ENCODE peak calls at places on chromosomes 3 and 15, in ten cellular contexts. One of them, this sample, is unnamed.

GRCh38 chr15:74781673-74782595 is at the start of gene CSK:
- DNase-seq in transverse colon: peak; percentile 81
- DNase-seq in cardiac fibroblast: peak; percentile 75
- DNase-seq in cardiac muscle cell: peak; percentile 76
- DNase-seq in NCI-H1694 treated with DMSO at 0.1 percent for 48 hours: peak; percentile 23
- DNase-seq in kidney epithelial cell: no peak
- DNase-seq in Ammon's horn: peak; percentile 65
- DNase-seq in IMR-90: peak; percentile 51
- DNase-seq in HCEC 1CT: peak; percentile 69
- DNase-seq in smooth muscle cell of the brain vasculature: no peak
- DNase-seq in this sample: peak; percentile 75

GRCh38 chr3:40718209-40718608 is 193.4 kb downstream of the ZNF621 start:
- DNase-seq in transverse colon: no peak
- DNase-seq in cardiac fibroblast: no peak
- DNase-seq in cardiac muscle cell: no peak
- DNase-seq in NCI-H1694 treated with DMSO at 0.1 percent for 48 hours: no peak
- DNase-seq in kidney epithelial cell: no peak
- DNase-seq in Ammon's horn: no peak
- DNase-seq in IMR-90: no peak
- DNase-seq in HCEC 1CT: no peak
- DNase-seq in smooth muscle cell of the brain vasculature: no peak
- DNase-seq in this sample: no peak

GRCh38 chr3:171000281-171000680 is 26.2 kb downstream of the SLC2A2 start:
- DNase-seq in transverse colon: no peak
- DNase-seq in cardiac fibroblast: peak; percentile 11
- DNase-seq in cardiac muscle cell: no peak
- DNase-seq in NCI-H1694 treated with DMSO at 0.1 percent for 48 hours: no peak
- DNase-seq in kidney epithelial cell: no peak
- DNase-seq in Ammon's horn: no peak
- DNase-seq in IMR-90: peak; percentile 11
- DNase-seq in HCEC 1CT: peak; percentile 19
- DNase-seq in smooth muscle cell of the brain vasculature: no peak
- DNase-seq in this sample: no peak

GRCh38 chr15:93759626-93760025 is 471.7 kb upstream of the MCTP2 start:
- DNase-seq in transverse colon: no peak
- DNase-seq in cardiac fibroblast: no peak
- DNase-seq in cardiac muscle cell: no peak
- DNase-seq in NCI-H1694 treated with DMSO at 0.1 percent for 48 hours: no peak
- DNase-seq in kidney epithelial cell: no peak
- DNase-seq in Ammon's horn: no peak
- DNase-seq in IMR-90: no peak
- DNase-seq in HCEC 1CT: no peak
- DNase-seq in smooth muscle cell of the brain vasculature: no peak
- DNase-seq in this sample: no peak

GRCh38 chr15:51828621-51829359 is 663 bp upstream of the TMOD3 start:
- DNase-seq in transverse colon: no peak
- DNase-seq in cardiac fibroblast: no peak
- DNase-seq in cardiac muscle cell: no peak
- DNase-seq in NCI-H1694 treated with DMSO at 0.1 percent for 48 hours: no peak
- DNase-seq in kidney epithelial cell: peak; percentile 26
- DNase-seq in Ammon's horn: no peak
- DNase-seq in IMR-90: peak; percentile 28
- DNase-seq in HCEC 1CT: no peak
- DNase-seq in smooth muscle cell of the brain vasculature: no peak
- DNase-seq in this sample: no peak

GRCh38 chr15:61130945-61131597 is 98.0 kb downstream of the RORA start:
- DNase-seq in transverse colon: no peak
- DNase-seq in cardiac fibroblast: no peak
- DNase-seq in cardiac muscle cell: no peak
- DNase-seq in NCI-H1694 treated with DMSO at 0.1 percent for 48 hours: no peak
- DNase-seq in kidney epithelial cell: no peak
- DNase-seq in Ammon's horn: no peak
- DNase-seq in IMR-90: no peak
- DNase-seq in HCEC 1CT: no peak
- DNase-seq in smooth muscle cell of the brain vasculature: no peak
- DNase-seq in this sample: no peak

GRCh38 chr3:147483145-147483544 is 74.0 kb downstream of the ZIC1 start:
- DNase-seq in transverse colon: no peak
- DNase-seq in cardiac fibroblast: no peak
- DNase-seq in cardiac muscle cell: no peak
- DNase-seq in NCI-H1694 treated with DMSO at 0.1 percent for 48 hours: no peak
- DNase-seq in kidney epithelial cell: no peak
- DNase-seq in Ammon's horn: no peak
- DNase-seq in IMR-90: no peak
- DNase-seq in HCEC 1CT: no peak
- DNase-seq in smooth muscle cell of the brain vasculature: no peak
- DNase-seq in this sample: no peak

GRCh38 chr15:33654859-33655258 is 313.4 kb upstream of the CHRM5 start:
- DNase-seq in transverse colon: no peak
- DNase-seq in cardiac fibroblast: no peak
- DNase-seq in cardiac muscle cell: peak; percentile 11
- DNase-seq in NCI-H1694 treated with DMSO at 0.1 percent for 48 hours: no peak
- DNase-seq in kidney epithelial cell: no peak
- DNase-seq in Ammon's horn: peak; percentile 9
- DNase-seq in IMR-90: no peak
- DNase-seq in HCEC 1CT: no peak
- DNase-seq in smooth muscle cell of the brain vasculature: no peak
- DNase-seq in this sample: no peak

GRCh38 chr3:174397848-174398247 is 461.3 kb upstream of the NAALADL2 start:
- DNase-seq in transverse colon: no peak
- DNase-seq in cardiac fibroblast: peak; percentile 72
- DNase-seq in cardiac muscle cell: peak; percentile 69
- DNase-seq in NCI-H1694 treated with DMSO at 0.1 percent for 48 hours: no peak
- DNase-seq in kidney epithelial cell: no peak
- DNase-seq in Ammon's horn: no peak
- DNase-seq in IMR-90: peak; percentile 50
- DNase-seq in HCEC 1CT: peak; percentile 6
- DNase-seq in smooth muscle cell of the brain vasculature: peak; percentile 6
- DNase-seq in this sample: no peak

GRCh38 chr15:93048759-93049161 is 40.3 kb downstream of the RGMA start:
- DNase-seq in transverse colon: peak; percentile 43
- DNase-seq in cardiac fibroblast: peak; percentile 62
- DNase-seq in cardiac muscle cell: peak; percentile 58
- DNase-seq in NCI-H1694 treated with DMSO at 0.1 percent for 48 hours: peak; percentile 77
- DNase-seq in kidney epithelial cell: no peak
- DNase-seq in Ammon's horn: peak; percentile 63
- DNase-seq in IMR-90: no peak
- DNase-seq in HCEC 1CT: no peak
- DNase-seq in smooth muscle cell of the brain vasculature: no peak
- DNase-seq in this sample: peak; percentile 37

GRCh38 chr3:119582178-119582577 is 2.9 kb downstream of the ADPRH start:
- DNase-seq in transverse colon: no peak
- DNase-seq in cardiac fibroblast: no peak
- DNase-seq in cardiac muscle cell: no peak
- DNase-seq in NCI-H1694 treated with DMSO at 0.1 percent for 48 hours: no peak
- DNase-seq in kidney epithelial cell: peak; percentile 63
- DNase-seq in Ammon's horn: no peak
- DNase-seq in IMR-90: peak; percentile 43
- DNase-seq in HCEC 1CT: no peak
- DNase-seq in smooth muscle cell of the brain vasculature: no peak
- DNase-seq in this sample: no peak

GRCh38 chr3:128397484-128397883 is 69.2 kb downstream of the DNAJB8 start:
- DNase-seq in transverse colon: no peak
- DNase-seq in cardiac fibroblast: no peak
- DNase-seq in cardiac muscle cell: no peak
- DNase-seq in NCI-H1694 treated with DMSO at 0.1 percent for 48 hours: no peak
- DNase-seq in kidney epithelial cell: no peak
- DNase-seq in Ammon's horn: no peak
- DNase-seq in IMR-90: no peak
- DNase-seq in HCEC 1CT: no peak
- DNase-seq in smooth muscle cell of the brain vasculature: no peak
- DNase-seq in this sample: no peak

GRCh38 chr3:50519471-50520089 is 16.1 kb upstream of the CACNA2D2 start:
- DNase-seq in transverse colon: peak; percentile 77
- DNase-seq in cardiac fibroblast: peak; percentile 45
- DNase-seq in cardiac muscle cell: peak; percentile 50
- DNase-seq in NCI-H1694 treated with DMSO at 0.1 percent for 48 hours: no peak
- DNase-seq in kidney epithelial cell: no peak
- DNase-seq in Ammon's horn: peak; percentile 43
- DNase-seq in IMR-90: peak; percentile 25
- DNase-seq in HCEC 1CT: peak; percentile 28
- DNase-seq in smooth muscle cell of the brain vasculature: no peak
- DNase-seq in this sample: peak; percentile 79

GRCh38 chr15:51751687-51752683 is 588 bp downstream of the TMOD2 start:
- DNase-seq in transverse colon: peak; percentile 30
- DNase-seq in cardiac fibroblast: peak; percentile 39
- DNase-seq in cardiac muscle cell: peak; percentile 54
- DNase-seq in NCI-H1694 treated with DMSO at 0.1 percent for 48 hours: no peak
- DNase-seq in kidney epithelial cell: no peak
- DNase-seq in Ammon's horn: peak; percentile 61
- DNase-seq in IMR-90: peak; percentile 34
- DNase-seq in HCEC 1CT: peak; percentile 18
- DNase-seq in smooth muscle cell of the brain vasculature: no peak
- DNase-seq in this sample: peak; percentile 33

GRCh38 chr3:180678231-180678630 is 1.1 kb downstream of the CCDC39 start:
- DNase-seq in transverse colon: no peak
- DNase-seq in cardiac fibroblast: no peak
- DNase-seq in cardiac muscle cell: no peak
- DNase-seq in NCI-H1694 treated with DMSO at 0.1 percent for 48 hours: no peak
- DNase-seq in kidney epithelial cell: no peak
- DNase-seq in Ammon's horn: no peak
- DNase-seq in IMR-90: no peak
- DNase-seq in HCEC 1CT: no peak
- DNase-seq in smooth muscle cell of the brain vasculature: no peak
- DNase-seq in this sample: no peak

GRCh38 chr15:64461577-64462162 is 1.3 kb downstream of the ZNF609 start:
- DNase-seq in transverse colon: no peak
- DNase-seq in cardiac fibroblast: peak; percentile 48
- DNase-seq in cardiac muscle cell: peak; percentile 41
- DNase-seq in NCI-H1694 treated with DMSO at 0.1 percent for 48 hours: no peak
- DNase-seq in kidney epithelial cell: no peak
- DNase-seq in Ammon's horn: peak; percentile 52
- DNase-seq in IMR-90: peak; percentile 27
- DNase-seq in HCEC 1CT: no peak
- DNase-seq in smooth muscle cell of the brain vasculature: no peak
- DNase-seq in this sample: no peak

GRCh38 chr3:101809178-101810022 is 30.4 kb downstream of the NXPE3 start:
- DNase-seq in transverse colon: peak; percentile 27
- DNase-seq in cardiac fibroblast: peak; percentile 68
- DNase-seq in cardiac muscle cell: peak; percentile 69
- DNase-seq in NCI-H1694 treated with DMSO at 0.1 percent for 48 hours: peak; percentile 50
- DNase-seq in kidney epithelial cell: no peak
- DNase-seq in Ammon's horn: peak; percentile 32
- DNase-seq in IMR-90: peak; percentile 56
- DNase-seq in HCEC 1CT: peak; percentile 52
- DNase-seq in smooth muscle cell of the brain vasculature: no peak
- DNase-seq in this sample: peak; percentile 43

GRCh38 chr3:120093119-120093922 is 926 bp downstream of the GSK3B start:
- DNase-seq in transverse colon: peak; percentile 22
- DNase-seq in cardiac fibroblast: peak; percentile 92
- DNase-seq in cardiac muscle cell: peak; percentile 94
- DNase-seq in NCI-H1694 treated with DMSO at 0.1 percent for 48 hours: no peak
- DNase-seq in kidney epithelial cell: no peak
- DNase-seq in Ammon's horn: peak; percentile 39
- DNase-seq in IMR-90: peak; percentile 85
- DNase-seq in HCEC 1CT: peak; percentile 89
- DNase-seq in smooth muscle cell of the brain vasculature: no peak
- DNase-seq in this sample: no peak

GRCh38 chr3:55885721-55886120 is 398.6 kb upstream of the WNT5A start:
- DNase-seq in transverse colon: no peak
- DNase-seq in cardiac fibroblast: no peak
- DNase-seq in cardiac muscle cell: peak; percentile 2
- DNase-seq in NCI-H1694 treated with DMSO at 0.1 percent for 48 hours: no peak
- DNase-seq in kidney epithelial cell: no peak
- DNase-seq in Ammon's horn: no peak
- DNase-seq in IMR-90: peak; percentile 82
- DNase-seq in HCEC 1CT: peak; percentile 90
- DNase-seq in smooth muscle cell of the brain vasculature: no peak
- DNase-seq in this sample: no peak

GRCh38 chr3:129018271-129018670 is 17.2 kb downstream of the EFCC1 start:
- DNase-seq in transverse colon: no peak
- DNase-seq in cardiac fibroblast: no peak
- DNase-seq in cardiac muscle cell: no peak
- DNase-seq in NCI-H1694 treated with DMSO at 0.1 percent for 48 hours: no peak
- DNase-seq in kidney epithelial cell: no peak
- DNase-seq in Ammon's horn: no peak
- DNase-seq in IMR-90: no peak
- DNase-seq in HCEC 1CT: no peak
- DNase-seq in smooth muscle cell of the brain vasculature: no peak
- DNase-seq in this sample: no peak

GRCh38 chr15:64870350-64870749 is 28.6 kb downstream of the PLEKHO2 start:
- DNase-seq in transverse colon: no peak
- DNase-seq in cardiac fibroblast: no peak
- DNase-seq in cardiac muscle cell: no peak
- DNase-seq in NCI-H1694 treated with DMSO at 0.1 percent for 48 hours: no peak
- DNase-seq in kidney epithelial cell: no peak
- DNase-seq in Ammon's horn: no peak
- DNase-seq in IMR-90: no peak
- DNase-seq in HCEC 1CT: no peak
- DNase-seq in smooth muscle cell of the brain vasculature: no peak
- DNase-seq in this sample: no peak

GRCh38 chr3:127790580-127791183 is 31.6 kb downstream of the MGLL start:
- DNase-seq in transverse colon: no peak
- DNase-seq in cardiac fibroblast: no peak
- DNase-seq in cardiac muscle cell: no peak
- DNase-seq in NCI-H1694 treated with DMSO at 0.1 percent for 48 hours: no peak
- DNase-seq in kidney epithelial cell: no peak
- DNase-seq in Ammon's horn: no peak
- DNase-seq in IMR-90: no peak
- DNase-seq in HCEC 1CT: no peak
- DNase-seq in smooth muscle cell of the brain vasculature: no peak
- DNase-seq in this sample: no peak

GRCh38 chr15:52233405-52233804 is 42.2 kb upstream of the GNB5 start:
- DNase-seq in transverse colon: no peak
- DNase-seq in cardiac fibroblast: no peak
- DNase-seq in cardiac muscle cell: no peak
- DNase-seq in NCI-H1694 treated with DMSO at 0.1 percent for 48 hours: no peak
- DNase-seq in kidney epithelial cell: no peak
- DNase-seq in Ammon's horn: no peak
- DNase-seq in IMR-90: peak; percentile 12
- DNase-seq in HCEC 1CT: peak; percentile 7
- DNase-seq in smooth muscle cell of the brain vasculature: no peak
- DNase-seq in this sample: no peak

GRCh38 chr3:16179771-16180736 is 5.6 kb downstream of the GALNT15 start:
- DNase-seq in transverse colon: no peak
- DNase-seq in cardiac fibroblast: peak; percentile 54
- DNase-seq in cardiac muscle cell: peak; percentile 37
- DNase-seq in NCI-H1694 treated with DMSO at 0.1 percent for 48 hours: no peak
- DNase-seq in kidney epithelial cell: no peak
- DNase-seq in Ammon's horn: no peak
- DNase-seq in IMR-90: peak; percentile 82
- DNase-seq in HCEC 1CT: peak; percentile 77
- DNase-seq in smooth muscle cell of the brain vasculature: no peak
- DNase-seq in this sample: no peak

GRCh38 chr3:141877911-141878310 is 1.5 kb downstream of the ATP1B3 start:
- DNase-seq in transverse colon: no peak
- DNase-seq in cardiac fibroblast: peak; percentile 54
- DNase-seq in cardiac muscle cell: peak; percentile 54
- DNase-seq in NCI-H1694 treated with DMSO at 0.1 percent for 48 hours: no peak
- DNase-seq in kidney epithelial cell: no peak
- DNase-seq in Ammon's horn: no peak
- DNase-seq in IMR-90: peak; percentile 59
- DNase-seq in HCEC 1CT: peak; percentile 50
- DNase-seq in smooth muscle cell of the brain vasculature: no peak
- DNase-seq in this sample: no peak

GRCh38 chr3:56887402-56888025 is 85.8 kb upstream of the ARHGEF3 start:
- DNase-seq in transverse colon: no peak
- DNase-seq in cardiac fibroblast: no peak
- DNase-seq in cardiac muscle cell: no peak
- DNase-seq in NCI-H1694 treated with DMSO at 0.1 percent for 48 hours: no peak
- DNase-seq in kidney epithelial cell: no peak
- DNase-seq in Ammon's horn: no peak
- DNase-seq in IMR-90: no peak
- DNase-seq in HCEC 1CT: no peak
- DNase-seq in smooth muscle cell of the brain vasculature: no peak
- DNase-seq in this sample: no peak